ENCODE peak calls at places on chromosomes 13 and 19, in seven cellular contexts. One of them, this sample, is unnamed.

GRCh38 chr13:32471187-32471922 is 43.4 kb upstream of the N4BP2L1 start:
- DNase-seq in sciatic nerve: no peak
- DNase-seq in Peyer's patch: no peak
- DNase-seq in NCI-H510A: no peak
- DNase-seq in left colon: no peak
- DNase-seq in erythroblast: peak; percentile 88
- DNase-seq in GM04504: no peak
- DNase-seq in this sample: peak; percentile 64

GRCh38 chr19:40144947-40145748 is 46.1 kb upstream of the MAP3K10 start:
- DNase-seq in sciatic nerve: no peak
- DNase-seq in Peyer's patch: no peak
- DNase-seq in NCI-H510A: no peak
- DNase-seq in left colon: no peak
- DNase-seq in erythroblast: no peak
- DNase-seq in GM04504: no peak
- DNase-seq in this sample: no peak

GRCh38 chr13:65095697-65096096 is 2134.4 kb downstream of the PCDH9 start:
- DNase-seq in sciatic nerve: no peak
- DNase-seq in Peyer's patch: no peak
- DNase-seq in NCI-H510A: no peak
- DNase-seq in left colon: no peak
- DNase-seq in erythroblast: no peak
- DNase-seq in GM04504: no peak
- DNase-seq in this sample: no peak

GRCh38 chr19:52296400-52296772 is 583 bp upstream of the ZNF480 start:
- DNase-seq in sciatic nerve: no peak
- DNase-seq in Peyer's patch: no peak
- DNase-seq in NCI-H510A: no peak
- DNase-seq in left colon: no peak
- DNase-seq in erythroblast: no peak
- DNase-seq in GM04504: no peak
- DNase-seq in this sample: no peak

GRCh38 chr19:30273184-30273583 is 99.0 kb upstream of the ZNF536 start:
- DNase-seq in sciatic nerve: no peak
- DNase-seq in Peyer's patch: no peak
- DNase-seq in NCI-H510A: no peak
- DNase-seq in left colon: no peak
- DNase-seq in erythroblast: no peak
- DNase-seq in GM04504: no peak
- DNase-seq in this sample: no peak

GRCh38 chr19:771332-771785 is 20.4 kb downstream of the MISP start:
- DNase-seq in sciatic nerve: no peak
- DNase-seq in Peyer's patch: no peak
- DNase-seq in NCI-H510A: no peak
- DNase-seq in left colon: no peak
- DNase-seq in erythroblast: peak; percentile 83
- DNase-seq in GM04504: no peak
- DNase-seq in this sample: peak; percentile 51

GRCh38 chr13:28478127-28478526 is 16.8 kb downstream of the FLT1 start:
- DNase-seq in sciatic nerve: no peak
- DNase-seq in Peyer's patch: no peak
- DNase-seq in NCI-H510A: no peak
- DNase-seq in left colon: no peak
- DNase-seq in erythroblast: no peak
- DNase-seq in GM04504: no peak
- DNase-seq in this sample: peak; percentile 75

GRCh38 chr19:50793558-50794065 is 3.4 kb downstream of the ACP4 start:
- DNase-seq in sciatic nerve: no peak
- DNase-seq in Peyer's patch: no peak
- DNase-seq in NCI-H510A: no peak
- DNase-seq in left colon: no peak
- DNase-seq in erythroblast: no peak
- DNase-seq in GM04504: no peak
- DNase-seq in this sample: no peak

GRCh38 chr19:18932216-18932841 is 8.7 kb downstream of the HOMER3 start:
- DNase-seq in sciatic nerve: peak; percentile 94
- DNase-seq in Peyer's patch: peak; percentile 78
- DNase-seq in NCI-H510A: no peak
- DNase-seq in left colon: peak; percentile 92
- DNase-seq in erythroblast: peak; percentile 84
- DNase-seq in GM04504: no peak
- DNase-seq in this sample: peak; percentile 44

GRCh38 chr13:23617551-23618014 is 47.4 kb downstream of the TNFRSF19 start:
- DNase-seq in sciatic nerve: no peak
- DNase-seq in Peyer's patch: no peak
- DNase-seq in NCI-H510A: no peak
- DNase-seq in left colon: no peak
- DNase-seq in erythroblast: peak; percentile 83
- DNase-seq in GM04504: no peak
- DNase-seq in this sample: peak; percentile 92

GRCh38 chr19:39542198-39542597 is 2.2 kb upstream of the EID2 start:
- DNase-seq in sciatic nerve: no peak
- DNase-seq in Peyer's patch: no peak
- DNase-seq in NCI-H510A: no peak
- DNase-seq in left colon: no peak
- DNase-seq in erythroblast: no peak
- DNase-seq in GM04504: no peak
- DNase-seq in this sample: no peak

GRCh38 chr13:42498521-42498920 is 75.4 kb upstream of the TNFSF11 start:
- DNase-seq in sciatic nerve: no peak
- DNase-seq in Peyer's patch: no peak
- DNase-seq in NCI-H510A: no peak
- DNase-seq in left colon: no peak
- DNase-seq in erythroblast: no peak
- DNase-seq in GM04504: no peak
- DNase-seq in this sample: no peak

GRCh38 chr13:73677041-73677589 is 457.1 kb downstream of the KLF12 start:
- DNase-seq in sciatic nerve: no peak
- DNase-seq in Peyer's patch: no peak
- DNase-seq in NCI-H510A: no peak
- DNase-seq in left colon: no peak
- DNase-seq in erythroblast: no peak
- DNase-seq in GM04504: no peak
- DNase-seq in this sample: peak; percentile 68

GRCh38 chr13:38848360-38848759 is 142.3 kb downstream of the STOML3 start:
- DNase-seq in sciatic nerve: no peak
- DNase-seq in Peyer's patch: no peak
- DNase-seq in NCI-H510A: no peak
- DNase-seq in left colon: no peak
- DNase-seq in erythroblast: no peak
- DNase-seq in GM04504: no peak
- DNase-seq in this sample: no peak

GRCh38 chr13:80359459-80360297 is 18.8 kb upstream of the SPRY2 start:
- DNase-seq in sciatic nerve: no peak
- DNase-seq in Peyer's patch: no peak
- DNase-seq in NCI-H510A: peak; percentile 47
- DNase-seq in left colon: no peak
- DNase-seq in erythroblast: peak; percentile 10
- DNase-seq in GM04504: no peak
- DNase-seq in this sample: no peak

GRCh38 chr13:107124129-107124718 is 556.3 kb upstream of the ARGLU1 start:
- DNase-seq in sciatic nerve: no peak
- DNase-seq in Peyer's patch: no peak
- DNase-seq in NCI-H510A: no peak
- DNase-seq in left colon: no peak
- DNase-seq in erythroblast: no peak
- DNase-seq in GM04504: no peak
- DNase-seq in this sample: peak; percentile 17

GRCh38 chr19:6362351-6362801 is 1.0 kb downstream of the CLPP start:
- DNase-seq in sciatic nerve: no peak
- DNase-seq in Peyer's patch: peak; percentile 41
- DNase-seq in NCI-H510A: no peak
- DNase-seq in left colon: no peak
- DNase-seq in erythroblast: no peak
- DNase-seq in GM04504: no peak
- DNase-seq in this sample: no peak

This sample was measured in iris pigment epithelial cell.